ENCODE peak calls at places on chromosomes 13 and 19, in ten cellular contexts. R, P, B, J, X, D, C, T, S and H are unnamed samples.

GRCh38 chr13:32731576-32731975 is 145.3 kb downstream of the PDS5B start:
- DNase-seq in R (no peak), P (no peak), B (no peak), J (peak; percentile 13), X (peak; percentile 54), D (peak; percentile 23), C (no peak), T (no peak), S (no peak), H (no peak)

GRCh38 chr13:86633346-86633745 is 834.1 kb upstream of the SLITRK6 start:
- DNase-seq in R (no peak), P (no peak), B (no peak), J (no peak), X (no peak), D (no peak), C (no peak), T (no peak), S (no peak), H (no peak)

GRCh38 chr19:47351545-47351944 is 2.4 kb downstream of the DHX34 start:
- DNase-seq in R (no peak), P (no peak), B (peak; percentile 31), J (no peak), X (peak; percentile 33), D (peak; percentile 33), C (no peak), T (no peak), S (peak; percentile 21), H (no peak)

GRCh38 chr13:99956473-99957349 is 14.9 kb downstream of the ZIC5 start:
- DNase-seq in R (no peak), P (no peak), B (peak; percentile 77), J (no peak), X (no peak), D (no peak), C (peak; percentile 74), T (no peak), S (no peak), H (no peak)

GRCh38 chr13:91467236-91467635 is 68.8 kb downstream of the GPC5 start:
- DNase-seq in R (no peak), P (no peak), B (no peak), J (no peak), X (no peak), D (no peak), C (no peak), T (no peak), S (no peak), H (no peak)

GRCh38 chr13:37526710-37527446 is 71.7 kb downstream of the POSTN start:
- DNase-seq in R (peak; percentile 89), P (no peak), B (no peak), J (no peak), X (peak; percentile 60), D (peak; percentile 73), C (peak; percentile 13), T (no peak), S (no peak), H (no peak)

GRCh38 chr13:51041126-51041525 is 69.9 kb downstream of the C13orf42 start:
- DNase-seq in R (no peak), P (no peak), B (no peak), J (no peak), X (no peak), D (no peak), C (no peak), T (no peak), S (no peak), H (no peak)

GRCh38 chr13:94329754-94330551 is 149.5 kb downstream of the DCT start:
- DNase-seq in R (peak; percentile 80), P (no peak), B (no peak), J (peak; percentile 42), X (peak; percentile 97), D (peak; percentile 96), C (no peak), T (peak; percentile 43), S (no peak), H (no peak)

GRCh38 chr13:99124695-99125334 is 75.8 kb upstream of the UBAC2 start:
- DNase-seq in R (peak; percentile 9), P (no peak), B (no peak), J (no peak), X (peak; percentile 48), D (peak; percentile 75), C (no peak), T (no peak), S (peak; percentile 11), H (peak; percentile 51)

GRCh38 chr19:36030264-36031148 is 2.2 kb downstream of the CLIP3 start:
- DNase-seq in R (no peak), P (no peak), B (no peak), J (no peak), X (no peak), D (peak; percentile 57), C (no peak), T (no peak), S (no peak), H (no peak)